ENCODE peak calls at places on chromosome 6, in eight cellular contexts. One of them, this sample, is unnamed.

GRCh38 chr6:99093781-99094180 is 146.0 kb upstream of the FBXL4 start:
- DNase-seq in psoas muscle: no peak
- DNase-seq in ascending aorta: no peak
- DNase-seq in cerebellar cortex: no peak
- DNase-seq in nucleus accumbens: peak; percentile 23
- DNase-seq in astrocyte of the spinal cord: no peak
- DNase-seq in EH: no peak
- DNase-seq in M059J: no peak
- DNase-seq in this sample: no peak

GRCh38 chr6:41239467-41240159 is 11.5 kb downstream of the TREML4 start:
- DNase-seq in astrocyte of the spinal cord: no peak
- DNase-seq in nucleus accumbens: no peak
- DNase-seq in cerebellar cortex: no peak
- DNase-seq in M059J: no peak
- DNase-seq in EH: no peak
- DNase-seq in psoas muscle: no peak
- DNase-seq in ascending aorta: no peak
- DNase-seq in this sample: no peak

GRCh38 chr6:109292420-109292819 is 89.8 kb downstream of the CD164 start:
- DNase-seq in cerebellar cortex: no peak
- DNase-seq in psoas muscle: no peak
- DNase-seq in ascending aorta: no peak
- DNase-seq in astrocyte of the spinal cord: no peak
- DNase-seq in nucleus accumbens: no peak
- DNase-seq in EH: no peak
- DNase-seq in M059J: no peak
- DNase-seq in this sample: no peak

GRCh38 chr6:6105472-6106036 is 98.8 kb upstream of the NRN1 start:
- DNase-seq in psoas muscle: no peak
- DNase-seq in EH: no peak
- DNase-seq in M059J: no peak
- DNase-seq in nucleus accumbens: no peak
- DNase-seq in cerebellar cortex: no peak
- DNase-seq in ascending aorta: no peak
- DNase-seq in astrocyte of the spinal cord: no peak
- DNase-seq in this sample: no peak

GRCh38 chr6:108260126-108260808 is 573 bp downstream of the SNX3 start:
- DNase-seq in psoas muscle: no peak
- DNase-seq in cerebellar cortex: peak; percentile 60
- DNase-seq in nucleus accumbens: peak; percentile 51
- DNase-seq in ascending aorta: peak; percentile 64
- DNase-seq in EH: peak; percentile 57
- DNase-seq in M059J: peak; percentile 57
- DNase-seq in astrocyte of the spinal cord: peak; percentile 43
- DNase-seq in this sample: peak; percentile 22

GRCh38 chr6:99458319-99458718 is 33.2 kb upstream of the PNISR start:
- DNase-seq in M059J: peak; percentile 8
- DNase-seq in ascending aorta: no peak
- DNase-seq in cerebellar cortex: peak; percentile 22
- DNase-seq in astrocyte of the spinal cord: peak; percentile 15
- DNase-seq in psoas muscle: no peak
- DNase-seq in nucleus accumbens: no peak
- DNase-seq in EH: peak; percentile 32
- DNase-seq in this sample: peak; percentile 4

GRCh38 chr6:69861986-69862385 is 4.4 kb upstream of the COL19A1 start:
- DNase-seq in ascending aorta: no peak
- DNase-seq in nucleus accumbens: no peak
- DNase-seq in EH: no peak
- DNase-seq in astrocyte of the spinal cord: no peak
- DNase-seq in psoas muscle: no peak
- DNase-seq in cerebellar cortex: peak; percentile 51
- DNase-seq in M059J: peak; percentile 20
- DNase-seq in this sample: peak; percentile 54

GRCh38 chr6:101422811-101423210 is 29.3 kb downstream of the GRIK2 start:
- DNase-seq in EH: no peak
- DNase-seq in M059J: no peak
- DNase-seq in nucleus accumbens: no peak
- DNase-seq in psoas muscle: no peak
- DNase-seq in ascending aorta: no peak
- DNase-seq in cerebellar cortex: no peak
- DNase-seq in astrocyte of the spinal cord: no peak
- DNase-seq in this sample: no peak

GRCh38 chr6:14746139-14746837 is 499.6 kb upstream of the JARID2 start:
- DNase-seq in cerebellar cortex: no peak
- DNase-seq in ascending aorta: no peak
- DNase-seq in nucleus accumbens: no peak
- DNase-seq in M059J: no peak
- DNase-seq in EH: no peak
- DNase-seq in astrocyte of the spinal cord: no peak
- DNase-seq in psoas muscle: no peak
- DNase-seq in this sample: no peak

GRCh38 chr6:156719395-156719719 is 57.8 kb upstream of the ARID1B start:
- DNase-seq in nucleus accumbens: no peak
- DNase-seq in astrocyte of the spinal cord: peak; percentile 11
- DNase-seq in ascending aorta: peak; percentile 64
- DNase-seq in psoas muscle: no peak
- DNase-seq in M059J: no peak
- DNase-seq in cerebellar cortex: no peak
- DNase-seq in EH: no peak
- DNase-seq in this sample: no peak

GRCh38 chr6:73665686-73666319 is 12.0 kb upstream of the SLC17A5 start:
- DNase-seq in EH: peak; percentile 27
- DNase-seq in nucleus accumbens: no peak
- DNase-seq in ascending aorta: no peak
- DNase-seq in cerebellar cortex: no peak
- DNase-seq in psoas muscle: no peak
- DNase-seq in astrocyte of the spinal cord: no peak
- DNase-seq in M059J: peak; percentile 18
- DNase-seq in this sample: peak; percentile 29

GRCh38 chr6:153129873-153130514 is 1.1 kb downstream of the RGS17 start:
- DNase-seq in astrocyte of the spinal cord: peak; percentile 23
- DNase-seq in psoas muscle: no peak
- DNase-seq in EH: peak; percentile 25
- DNase-seq in nucleus accumbens: no peak
- DNase-seq in M059J: peak; percentile 40
- DNase-seq in cerebellar cortex: peak; percentile 28
- DNase-seq in ascending aorta: no peak
- DNase-seq in this sample: no peak

GRCh38 chr6:156971153-156971882 is 194.1 kb downstream of the ARID1B start:
- DNase-seq in ascending aorta: no peak
- DNase-seq in psoas muscle: no peak
- DNase-seq in astrocyte of the spinal cord: no peak
- DNase-seq in EH: no peak
- DNase-seq in cerebellar cortex: no peak
- DNase-seq in nucleus accumbens: no peak
- DNase-seq in M059J: no peak
- DNase-seq in this sample: no peak

GRCh38 chr6:43242908-43243648 is at the start of gene TTBK1:
- DNase-seq in psoas muscle: no peak
- DNase-seq in astrocyte of the spinal cord: no peak
- DNase-seq in cerebellar cortex: peak; percentile 63
- DNase-seq in nucleus accumbens: peak; percentile 78
- DNase-seq in ascending aorta: no peak
- DNase-seq in M059J: no peak
- DNase-seq in EH: no peak
- DNase-seq in this sample: no peak

GRCh38 chr6:31575335-31575901 is at the start of gene TNF:
- DNase-seq in ascending aorta: peak; percentile 72
- DNase-seq in astrocyte of the spinal cord: no peak
- DNase-seq in M059J: no peak
- DNase-seq in EH: no peak
- DNase-seq in nucleus accumbens: peak; percentile 12
- DNase-seq in cerebellar cortex: no peak
- DNase-seq in psoas muscle: peak; percentile 56
- DNase-seq in this sample: no peak

GRCh38 chr6:7589221-7589620 is 777 bp upstream of the SNRNP48 start:
- DNase-seq in cerebellar cortex: peak; percentile 11
- DNase-seq in psoas muscle: no peak
- DNase-seq in astrocyte of the spinal cord: no peak
- DNase-seq in M059J: no peak
- DNase-seq in EH: no peak
- DNase-seq in ascending aorta: no peak
- DNase-seq in nucleus accumbens: no peak
- DNase-seq in this sample: no peak

GRCh38 chr6:106069478-106069877 is 16.7 kb upstream of the PRDM1 start:
- DNase-seq in M059J: peak; percentile 85
- DNase-seq in EH: peak; percentile 86
- DNase-seq in astrocyte of the spinal cord: peak; percentile 85
- DNase-seq in psoas muscle: no peak
- DNase-seq in cerebellar cortex: peak; percentile 50
- DNase-seq in nucleus accumbens: no peak
- DNase-seq in ascending aorta: no peak
- DNase-seq in this sample: peak; percentile 76